ENCODE peak calls at places on chromosomes 5 and 9, in five cellular contexts. T is ascending aorta, E is T-cell, I is mammary epithelial cell, Y is ureter. B is an unnamed sample.

GRCh38 chr9:133099726-133100517 is 21.1 kb downstream of the RALGDS start:
- DNase-seq in T (no peak), Y (no peak), E (no peak), I (no peak), B (no peak)

GRCh38 chr5:113749334-113749733 is 235.8 kb downstream of the YTHDC2 start:
- DNase-seq in Y (no peak), I (peak; percentile 12), T (no peak), E (no peak), B (peak; percentile 76)

GRCh38 chr5:69331528-69332445 is 814 bp downstream of the CCDC125 start:
- DNase-seq in Y (no peak), T (no peak), I (no peak), E (no peak), B (peak; percentile 25)

GRCh38 chr9:126375386-126375785 is 48.8 kb downstream of the MVB12B start:
- DNase-seq in T (no peak), Y (no peak), I (no peak), E (no peak), B (peak; percentile 33)

GRCh38 chr5:95733100-95733499 is 2.0 kb downstream of the RHOBTB3 start:
- DNase-seq in T (no peak), E (no peak), Y (no peak), I (no peak), B (no peak)

GRCh38 chr5:13632676-13633075 is 311.8 kb downstream of the DNAH5 start:
- DNase-seq in E (no peak), I (peak; percentile 71), Y (no peak), T (no peak), B (peak; percentile 83)

GRCh38 chr9:696332-697090 is 145.0 kb upstream of the DMRT1 start:
- DNase-seq in I (no peak), Y (no peak), T (no peak), E (no peak), B (peak; percentile 69)

GRCh38 chr9:124339603-124340146 is 75.6 kb downstream of the PSMB7 start:
- DNase-seq in E (no peak), I (no peak), Y (no peak), T (no peak), B (no peak)

GRCh38 chr5:432201-432927 is 10.6 kb upstream of the EXOC3 start:
- DNase-seq in E (no peak), I (no peak), T (no peak), Y (no peak), B (no peak)

GRCh38 chr5:138457532-138458275 is 7.6 kb upstream of the EGR1 start:
- DNase-seq in E (no peak), I (no peak), Y (no peak), T (no peak), B (no peak)

GRCh38 chr9:83623634-83623991 is 670 bp downstream of the IDNK start:
- DNase-seq in E (no peak), T (no peak), Y (no peak), I (no peak), B (no peak)

GRCh38 chr5:139051392-139051791 is 146.8 kb downstream of the SIL1 start:
- DNase-seq in Y (no peak), I (no peak), E (no peak), T (no peak), B (no peak)

GRCh38 chr5:76113103-76113502 is 29.9 kb downstream of the SV2C start:
- DNase-seq in I (no peak), Y (no peak), T (no peak), E (no peak), B (no peak)